ENCODE peak calls at places on chromosome 6, in four cellular contexts. X, G, I and Z are unnamed samples.

GRCh38 chr6:117540670-117541069 is 58.2 kb downstream of the DCBLD1 start:
- DNase-seq in X (no peak), G (peak), I (no peak), Z (no peak)

GRCh38 chr6:33583591-33584155 is 3.6 kb upstream of the BAK1 start:
- DNase-seq in G (no peak), I (no peak), X (no peak), Z (no peak)

GRCh38 chr6:31441368-31442267 is 38.2 kb downstream of the MICA start:
- DNase-seq in I (peak), G (peak), X (peak), Z (peak)

GRCh38 chr6:137799950-137800568 is 67.0 kb upstream of the TNFAIP3 start:
- DNase-seq in G (peak), I (peak), X (peak), Z (peak)

GRCh38 chr6:158460602-158461092 is 99.2 kb upstream of the TMEM181 start:
- DNase-seq in I (no peak), X (no peak), G (peak), Z (no peak)

GRCh38 chr6:170175644-170176620 is 114.9 kb downstream of the DLL1 start:
- DNase-seq in G (no peak), X (peak), I (no peak), Z (no peak)

GRCh38 chr6:50956014-50956413 is 137.3 kb downstream of the TFAP2B start:
- DNase-seq in X (no peak), G (no peak), I (no peak), Z (no peak)

GRCh38 chr6:35808688-35809087 is 3.5 kb downstream of the LHFPL5 start:
- DNase-seq in I (no peak), G (peak), X (no peak), Z (no peak)

GRCh38 chr6:66226099-66226498 is 519.1 kb upstream of the EYS start:
- DNase-seq in X (no peak), G (peak), I (no peak), Z (peak)

GRCh38 chr6:105560611-105561066 is 157.8 kb upstream of the PREP start:
- DNase-seq in G (peak), X (no peak), I (no peak), Z (no peak)

GRCh38 chr6:110529907-110530306 is 53.5 kb upstream of the SLC22A16 start:
- DNase-seq in X (no peak), G (peak), I (no peak), Z (no peak)

GRCh38 chr6:3731700-3732099 is 19.8 kb downstream of the PXDC1 start:
- DNase-seq in G (no peak), X (no peak), I (no peak), Z (no peak)

GRCh38 chr6:143232849-143233248 is 172.2 kb downstream of the AIG1 start:
- DNase-seq in I (no peak), G (peak), X (peak), Z (no peak)

GRCh38 chr6:103797738-103798137 is 1062.0 kb downstream of the HACE1 start:
- DNase-seq in G (peak), I (no peak), X (no peak), Z (no peak)

GRCh38 chr6:43840490-43841218 is 70.6 kb downstream of the VEGFA start:
- DNase-seq in G (no peak), I (no peak), X (no peak), Z (no peak)

GRCh38 chr6:122276637-122277036 is 122.8 kb upstream of the HSF2 start:
- DNase-seq in G (no peak), X (no peak), I (no peak), Z (no peak)

GRCh38 chr6:158408552-158409130 is 96.4 kb downstream of the TULP4 start:
- DNase-seq in X (no peak), G (peak), I (no peak), Z (peak)

GRCh38 chr6:127403636-127404035 is 55.6 kb downstream of the KIAA0408 start:
- DNase-seq in X (no peak), I (no peak), G (no peak), Z (no peak)

GRCh38 chr6:115545410-115545986 is 515.2 kb downstream of the FRK start:
- DNase-seq in X (no peak), G (no peak), I (no peak), Z (no peak)

GRCh38 chr6:36829919-36830544 is 9.2 kb downstream of the CPNE5 start:
- DNase-seq in G (peak), X (no peak), I (no peak), Z (peak)

GRCh38 chr6:150934380-150934779 is 68.9 kb downstream of the MTHFD1L start:
- DNase-seq in X (no peak), G (peak), I (no peak), Z (no peak)

GRCh38 chr6:168404560-168404959 is 36.4 kb upstream of the SMOC2 start:
- DNase-seq in X (peak), I (no peak), G (no peak), Z (no peak)

GRCh38 chr6:32685603-32686002 is 19.1 kb upstream of the HLA-DQB1 start:
- DNase-seq in I (no peak), X (no peak), G (peak), Z (no peak)

GRCh38 chr6:88120635-88121034 is 45.5 kb downstream of the CNR1 start:
- DNase-seq in I (no peak), G (no peak), X (no peak), Z (no peak)

GRCh38 chr6:3403244-3404154 is 53.4 kb downstream of the SLC22A23 start:
- DNase-seq in X (no peak), G (no peak), I (no peak), Z (no peak)

GRCh38 chr6:79984261-79984660 is 20.2 kb upstream of the TTK start:
- DNase-seq in I (peak), G (peak), X (no peak), Z (peak)

GRCh38 chr6:15308445-15309213 is 62.8 kb downstream of the JARID2 start:
- DNase-seq in G (peak), X (no peak), I (no peak), Z (no peak)

GRCh38 chr6:28941681-28942448 is 18.1 kb upstream of the TRIM27 start:
- DNase-seq in I (no peak), X (no peak), G (peak), Z (no peak)

GRCh38 chr6:135323202-135323668 is 142.1 kb downstream of the MYB start:
- DNase-seq in I (no peak), X (no peak), G (no peak), Z (peak)

GRCh38 chr6:4625557-4625956 is 150.6 kb upstream of the CDYL start:
- DNase-seq in I (no peak), G (no peak), X (no peak), Z (no peak)

GRCh38 chr6:17679726-17680125 is 27.0 kb downstream of the NUP153 start:
- DNase-seq in G (no peak), X (no peak), I (no peak), Z (no peak)

GRCh38 chr6:136378888-136379287 is 89.2 kb upstream of the BCLAF1 start:
- DNase-seq in I (no peak), G (no peak), X (no peak), Z (no peak)

GRCh38 chr6:10582774-10583508 is 61.8 kb downstream of the GCNT2 start:
- DNase-seq in I (no peak), G (peak), X (no peak), Z (no peak)

GRCh38 chr6:117924708-117925107 is 17.6 kb downstream of the SLC35F1 start:
- DNase-seq in I (no peak), X (no peak), G (no peak), Z (no peak)

GRCh38 chr6:106114492-106114891 is 28.4 kb downstream of the PRDM1 start:
- DNase-seq in I (peak), G (no peak), X (no peak), Z (no peak)

GRCh38 chr6:109304284-109305015 is 77.8 kb downstream of the CD164 start:
- DNase-seq in G (peak), I (no peak), X (no peak), Z (no peak)

GRCh38 chr6:143999406-143999805 is 8.7 kb downstream of the PLAGL1 start:
- DNase-seq in G (peak), X (no peak), I (no peak), Z (no peak)

GRCh38 chr6:163985710-163986109 is 571.2 kb downstream of the QKI start:
- DNase-seq in X (no peak), I (no peak), G (peak), Z (no peak)